ENCODE peak calls at places on chromosome 19, in six cellular contexts. One of them, this sample, is unnamed.

GRCh38 chr19:34713262-34713637 is 20.8 kb upstream of the ZNF181 start:
- DNase-seq in A549: no peak
- DNase-seq in body of pancreas: no peak
- DNase-seq in GM23248: no peak
- DNase-seq in RWPE1: no peak
- DNase-seq in endothelial cell of umbilical vein: no peak
- DNase-seq in this sample: no peak

GRCh38 chr19:30791116-30791515 is 418.9 kb downstream of the ZNF536 start:
- DNase-seq in A549: no peak
- DNase-seq in body of pancreas: no peak
- DNase-seq in GM23248: peak
- DNase-seq in RWPE1: no peak
- DNase-seq in endothelial cell of umbilical vein: no peak
- DNase-seq in this sample: no peak

GRCh38 chr19:35973487-35973886 is 21.5 kb upstream of the SDHAF1 start:
- DNase-seq in A549: no peak
- DNase-seq in body of pancreas: no peak
- DNase-seq in GM23248: peak
- DNase-seq in RWPE1: no peak
- DNase-seq in endothelial cell of umbilical vein: no peak
- DNase-seq in this sample: no peak

GRCh38 chr19:18059902-18060301 is 26.8 kb downstream of the IL12RB1 start:
- DNase-seq in A549: no peak
- DNase-seq in body of pancreas: no peak
- DNase-seq in GM23248: no peak
- DNase-seq in RWPE1: no peak
- DNase-seq in endothelial cell of umbilical vein: no peak
- DNase-seq in this sample: no peak

GRCh38 chr19:41009700-41010235 is 18.7 kb downstream of the CYP2B6 start:
- DNase-seq in A549: no peak
- DNase-seq in body of pancreas: no peak
- DNase-seq in GM23248: no peak
- DNase-seq in RWPE1: no peak
- DNase-seq in endothelial cell of umbilical vein: no peak
- DNase-seq in this sample: no peak

GRCh38 chr19:45591004-45591637 is 6.5 kb upstream of the OPA3 start:
- DNase-seq in A549: peak
- DNase-seq in body of pancreas: peak
- DNase-seq in GM23248: peak
- DNase-seq in RWPE1: no peak
- DNase-seq in endothelial cell of umbilical vein: no peak
- DNase-seq in this sample: no peak

GRCh38 chr19:10419200-10419645 is 1.1 kb upstream of the PDE4A start:
- DNase-seq in A549: no peak
- DNase-seq in body of pancreas: no peak
- DNase-seq in GM23248: peak
- DNase-seq in RWPE1: no peak
- DNase-seq in endothelial cell of umbilical vein: no peak
- DNase-seq in this sample: no peak

GRCh38 chr19:42461700-42462324 is 19.1 kb upstream of the CXCL17 start:
- DNase-seq in A549: no peak
- DNase-seq in body of pancreas: no peak
- DNase-seq in GM23248: no peak
- DNase-seq in RWPE1: no peak
- DNase-seq in endothelial cell of umbilical vein: no peak
- DNase-seq in this sample: no peak

GRCh38 chr19:58558066-58558622 is at the start of gene UBE2M:
- DNase-seq in A549: no peak
- DNase-seq in body of pancreas: peak
- DNase-seq in GM23248: peak
- DNase-seq in RWPE1: no peak
- DNase-seq in endothelial cell of umbilical vein: no peak
- DNase-seq in this sample: no peak

DNA sequence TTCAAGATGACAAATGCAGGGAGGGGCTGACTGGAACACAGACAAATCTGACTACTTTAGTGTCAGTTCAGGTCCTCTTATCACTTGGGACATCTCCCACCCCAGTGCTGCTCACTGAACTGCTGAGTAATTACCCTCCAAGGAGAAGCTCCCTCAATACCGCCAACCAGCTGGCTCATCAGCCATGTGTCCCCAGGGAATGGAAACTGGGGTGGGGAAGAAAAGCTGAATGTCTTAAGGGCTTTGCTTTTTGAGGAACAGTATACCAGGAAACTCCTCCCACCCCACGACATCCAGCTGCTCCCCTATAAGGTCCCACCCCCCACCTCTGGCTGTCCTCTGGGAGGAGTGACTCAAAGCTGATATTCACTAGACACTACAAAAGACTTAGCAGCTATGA is 2.0 kb downstream of the ZNF823 start:
- DNase-seq in A549: no peak
- DNase-seq in body of pancreas: no peak
- DNase-seq in GM23248: peak
- DNase-seq in RWPE1: peak
- DNase-seq in endothelial cell of umbilical vein: no peak
- DNase-seq in this sample: no peak
- H3K27ac ChIP-seq in A549: no peak
- H3K27ac ChIP-seq in body of pancreas: no peak
- H3K27ac ChIP-seq in GM23248: peak
- H3K27ac ChIP-seq in RWPE1: peak
- H3K27ac ChIP-seq in endothelial cell of umbilical vein: no peak
- H3K27ac ChIP-seq in this sample: peak

GRCh38 chr19:617551-618246 is 15.6 kb downstream of the POLRMT start:
- DNase-seq in A549: no peak
- DNase-seq in body of pancreas: no peak
- DNase-seq in GM23248: no peak
- DNase-seq in RWPE1: no peak
- DNase-seq in endothelial cell of umbilical vein: no peak
- DNase-seq in this sample: no peak
- H3K27ac ChIP-seq in A549: no peak
- H3K27ac ChIP-seq in body of pancreas: no peak
- H3K27ac ChIP-seq in GM23248: no peak
- H3K27ac ChIP-seq in RWPE1: no peak
- H3K27ac ChIP-seq in endothelial cell of umbilical vein: no peak
- H3K27ac ChIP-seq in this sample: no peak

GRCh38 chr19:14003279-14004051 is 2.7 kb downstream of the RFX1 start:
- DNase-seq in A549: no peak
- DNase-seq in body of pancreas: no peak
- DNase-seq in GM23248: peak
- DNase-seq in RWPE1: no peak
- DNase-seq in endothelial cell of umbilical vein: peak
- DNase-seq in this sample: no peak
- H3K27ac ChIP-seq in A549: no peak
- H3K27ac ChIP-seq in body of pancreas: peak
- H3K27ac ChIP-seq in GM23248: peak
- H3K27ac ChIP-seq in RWPE1: peak
- H3K27ac ChIP-seq in endothelial cell of umbilical vein: no peak
- H3K27ac ChIP-seq in this sample: peak

GRCh38 chr19:6809262-6809661 is 36.8 kb downstream of the VAV1 start:
- DNase-seq in A549: no peak
- DNase-seq in body of pancreas: no peak
- DNase-seq in GM23248: no peak
- DNase-seq in RWPE1: no peak
- DNase-seq in endothelial cell of umbilical vein: no peak
- DNase-seq in this sample: no peak
- H3K27ac ChIP-seq in A549: no peak
- H3K27ac ChIP-seq in body of pancreas: no peak
- H3K27ac ChIP-seq in GM23248: no peak
- H3K27ac ChIP-seq in RWPE1: no peak
- H3K27ac ChIP-seq in endothelial cell of umbilical vein: no peak
- H3K27ac ChIP-seq in this sample: no peak

GRCh38 chr19:16148443-16149045 is 5.1 kb downstream of the HSH2D start:
- DNase-seq in A549: no peak
- DNase-seq in body of pancreas: no peak
- DNase-seq in GM23248: no peak
- DNase-seq in RWPE1: no peak
- DNase-seq in endothelial cell of umbilical vein: no peak
- DNase-seq in this sample: no peak
- H3K27ac ChIP-seq in A549: no peak
- H3K27ac ChIP-seq in body of pancreas: no peak
- H3K27ac ChIP-seq in GM23248: no peak
- H3K27ac ChIP-seq in RWPE1: peak
- H3K27ac ChIP-seq in endothelial cell of umbilical vein: no peak
- H3K27ac ChIP-seq in this sample: no peak

GRCh38 chr19:4112367-4112766 is 11.6 kb downstream of the MAP2K2 start:
- DNase-seq in A549: no peak
- DNase-seq in body of pancreas: no peak
- DNase-seq in GM23248: no peak
- DNase-seq in RWPE1: no peak
- DNase-seq in endothelial cell of umbilical vein: no peak
- DNase-seq in this sample: no peak

GRCh38 chr19:4109626-4109945 is 14.3 kb downstream of the MAP2K2 start:
- DNase-seq in A549: no peak
- DNase-seq in body of pancreas: no peak
- DNase-seq in GM23248: no peak
- DNase-seq in RWPE1: no peak
- DNase-seq in endothelial cell of umbilical vein: no peak
- DNase-seq in this sample: no peak

GRCh38 chr19:4114181-4114580 is 9.7 kb downstream of the MAP2K2 start:
- DNase-seq in A549: no peak
- DNase-seq in body of pancreas: no peak
- DNase-seq in GM23248: no peak
- DNase-seq in RWPE1: no peak
- DNase-seq in endothelial cell of umbilical vein: no peak
- DNase-seq in this sample: no peak

GRCh38 chr19:4113398-4114088 is 10.4 kb downstream of the MAP2K2 start:
- DNase-seq in A549: no peak
- DNase-seq in body of pancreas: no peak
- DNase-seq in GM23248: no peak
- DNase-seq in RWPE1: no peak
- DNase-seq in endothelial cell of umbilical vein: no peak
- DNase-seq in this sample: no peak

DNA sequence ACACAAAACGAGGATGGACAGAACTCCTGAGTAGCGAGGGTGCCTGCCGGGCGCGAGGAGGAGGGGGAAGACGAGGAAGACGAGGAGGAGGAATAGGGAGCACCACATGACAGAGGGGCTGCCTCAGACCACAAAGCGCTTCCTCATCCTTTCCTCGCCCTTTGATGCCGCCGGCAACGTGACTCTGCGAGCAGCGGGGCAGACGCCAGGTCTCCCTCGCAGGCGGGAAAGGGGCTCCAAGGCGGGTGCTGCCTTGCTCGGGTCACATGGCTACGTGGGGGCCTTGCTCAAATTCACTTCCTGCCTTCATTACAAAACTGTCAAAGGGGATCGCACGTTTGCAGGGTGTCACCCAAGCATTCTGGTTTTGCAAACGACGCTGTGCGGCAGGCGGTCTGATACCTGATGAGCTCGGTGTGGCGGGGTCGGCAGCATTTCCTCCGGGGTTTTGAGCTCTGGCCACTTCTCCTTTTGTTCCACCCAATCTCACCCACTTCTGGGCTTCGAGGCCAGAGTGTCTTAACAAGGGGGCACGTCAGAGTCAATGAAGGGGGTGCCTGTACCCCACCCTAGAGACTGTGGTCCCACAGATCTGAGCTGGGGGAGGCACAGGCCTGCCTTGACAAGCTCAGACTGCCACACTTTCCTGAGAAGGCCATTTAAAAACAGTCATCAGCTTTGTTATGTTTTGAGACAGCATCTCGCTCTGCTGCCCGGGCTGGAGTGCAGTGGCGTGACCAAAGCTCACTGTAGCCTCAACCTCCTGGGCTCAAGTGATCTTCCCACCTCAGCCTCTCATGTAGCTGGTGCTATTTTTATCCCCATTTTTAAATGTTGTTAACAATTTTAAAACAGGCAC is 14.9 kb downstream of the MAP2K2 start:
- DNase-seq in A549: no peak
- DNase-seq in body of pancreas: no peak
- DNase-seq in GM23248: no peak
- DNase-seq in RWPE1: no peak
- DNase-seq in endothelial cell of umbilical vein: no peak
- DNase-seq in this sample: no peak
- H3K27ac ChIP-seq in A549: no peak
- H3K27ac ChIP-seq in body of pancreas: no peak
- H3K27ac ChIP-seq in GM23248: no peak
- H3K27ac ChIP-seq in RWPE1: no peak
- H3K27ac ChIP-seq in endothelial cell of umbilical vein: no peak
- H3K27ac ChIP-seq in this sample: no peak

This sample was measured in epithelial cell of prostate.